ENCODE peak calls at places on chromosomes 13 and 19, in six cellular contexts. S, V, K, N, O and P are unnamed samples.

GRCh38 chr19:415292-415691 is 6.3 kb upstream of the C2CD4C start:
- DNase-seq in S (no peak), V (no peak), K (no peak), N (no peak), O (no peak), P (no peak)

GRCh38 chr13:94620286-94620896 is 18.7 kb downstream of the GPR180 start:
- DNase-seq in S (no peak), V (peak), K (no peak), N (no peak), O (no peak), P (no peak)

GRCh38 chr19:18233224-18233825 is 7.1 kb upstream of the PDE4C start:
- DNase-seq in S (peak), V (peak), K (peak), N (peak), O (no peak), P (no peak)

GRCh38 chr19:41535029-41535622 is 40.8 kb upstream of the CEACAM21 start:
- DNase-seq in S (no peak), V (no peak), K (no peak), N (no peak), O (no peak), P (no peak)

GRCh38 chr13:21757721-21758120 is 86.8 kb downstream of the FGF9 start:
- DNase-seq in S (no peak), V (no peak), K (no peak), N (no peak), O (no peak), P (no peak)

GRCh38 chr13:32330438-32330837 is 15.1 kb downstream of the BRCA2 start:
- DNase-seq in S (no peak), V (no peak), K (no peak), N (no peak), O (no peak), P (no peak)

GRCh38 chr13:29556742-29557141 is 38.7 kb downstream of the SLC7A1 start:
- DNase-seq in S (no peak), V (no peak), K (no peak), N (no peak), O (no peak), P (no peak)

GRCh38 chr13:112161441-112162301 is 94.7 kb downstream of the SOX1 start:
- DNase-seq in S (no peak), V (no peak), K (no peak), N (no peak), O (no peak), P (no peak)

GRCh38 chr19:17325881-17326594 is 8.6 kb downstream of the ANO8 start:
- DNase-seq in S (no peak), V (no peak), K (no peak), N (peak), O (no peak), P (peak)

GRCh38 chr13:106110241-106110855 is 425.1 kb downstream of the EFNB2 start:
- DNase-seq in S (no peak), V (no peak), K (no peak), N (no peak), O (no peak), P (no peak)

GRCh38 chr13:66837246-66837645 is 392.9 kb downstream of the PCDH9 start:
- DNase-seq in S (no peak), V (no peak), K (peak), N (no peak), O (no peak), P (no peak)

GRCh38 chr13:66933994-66934393 is 296.1 kb downstream of the PCDH9 start:
- DNase-seq in S (no peak), V (peak), K (no peak), N (no peak), O (no peak), P (no peak)

GRCh38 chr19:10206226-10206873 is 11.6 kb upstream of the DNMT1 start:
- DNase-seq in S (no peak), V (no peak), K (no peak), N (no peak), O (no peak), P (no peak)

GRCh38 chr13:109348514-109349340 is 437.7 kb downstream of the IRS2 start:
- DNase-seq in S (no peak), V (no peak), K (no peak), N (no peak), O (no peak), P (no peak)

GRCh38 chr19:51368366-51369282 is at the start of gene CLDND2:
- DNase-seq in S (peak), V (peak), K (no peak), N (no peak), O (no peak), P (no peak)

DNA sequence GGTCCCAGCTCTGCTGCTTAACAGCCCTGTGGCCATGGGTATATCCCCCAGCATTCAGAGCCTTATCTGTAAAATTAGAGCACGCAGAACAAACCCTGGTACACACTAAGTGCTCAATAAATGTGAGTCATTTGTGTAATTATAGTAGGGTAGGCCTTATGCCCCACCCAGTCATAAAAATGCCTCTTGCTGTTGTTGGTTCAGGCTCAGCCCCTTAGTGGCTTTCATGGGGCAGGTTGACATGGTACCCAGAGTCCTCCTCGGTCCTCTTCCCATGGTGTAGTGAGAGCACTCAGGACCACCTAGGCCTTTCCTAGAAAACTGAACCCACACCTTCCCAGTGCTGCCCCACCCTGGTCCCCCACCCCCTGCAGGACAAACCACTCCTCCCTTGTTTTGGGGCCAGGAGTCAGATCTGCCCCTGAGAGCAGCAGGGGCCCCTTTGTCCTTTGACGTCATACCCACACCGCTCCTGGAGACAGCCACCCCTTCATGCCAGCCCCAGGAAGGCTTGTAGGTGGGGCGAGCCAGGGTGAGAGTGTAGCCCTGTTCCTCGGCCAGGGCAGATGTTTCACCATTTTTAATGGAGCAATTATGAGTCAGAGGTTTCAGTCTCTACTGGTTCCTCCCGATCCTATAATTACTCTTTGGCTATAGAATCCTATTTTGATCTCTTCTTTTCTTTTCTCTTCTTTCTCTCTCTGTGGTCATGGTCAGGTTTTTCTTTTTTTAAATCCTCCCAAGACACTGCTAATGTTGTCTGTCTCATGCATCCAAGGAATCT is 36.8 kb downstream of the ACTN4 start:
- DNase-seq in S (peak), V (peak), K (no peak), N (peak), O (peak), P (no peak)
- TF ChIP-seq EP300 in S (no peak), V (no peak), K (no peak), N (no peak), O (no peak), P (no peak)

GRCh38 chr13:30743319-30744055 is 8.1 kb downstream of the ALOX5AP start:
- DNase-seq in S (peak), V (no peak), K (no peak), N (peak), O (no peak), P (peak)
- TF ChIP-seq EP300 in S (no peak), V (no peak), K (peak), N (peak), O (no peak), P (no peak)

GRCh38 chr19:48514123-48514458 is 2.5 kb upstream of the LMTK3 start:
- DNase-seq in S (no peak), V (no peak), K (no peak), N (no peak), O (no peak), P (no peak)

GRCh38 chr19:48511800-48512503 is at the start of gene LMTK3:
- DNase-seq in S (peak), V (peak), K (peak), N (no peak), O (no peak), P (no peak)

GRCh38 chr19:48511321-48511731 is 309 bp downstream of the LMTK3 start:
- DNase-seq in S (peak), V (no peak), K (peak), N (no peak), O (no peak), P (no peak)

GRCh38 chr19:48512504-48513288 is 1.1 kb upstream of the LMTK3 start:
- DNase-seq in S (no peak), V (no peak), K (no peak), N (no peak), O (no peak), P (no peak)

DNA sequence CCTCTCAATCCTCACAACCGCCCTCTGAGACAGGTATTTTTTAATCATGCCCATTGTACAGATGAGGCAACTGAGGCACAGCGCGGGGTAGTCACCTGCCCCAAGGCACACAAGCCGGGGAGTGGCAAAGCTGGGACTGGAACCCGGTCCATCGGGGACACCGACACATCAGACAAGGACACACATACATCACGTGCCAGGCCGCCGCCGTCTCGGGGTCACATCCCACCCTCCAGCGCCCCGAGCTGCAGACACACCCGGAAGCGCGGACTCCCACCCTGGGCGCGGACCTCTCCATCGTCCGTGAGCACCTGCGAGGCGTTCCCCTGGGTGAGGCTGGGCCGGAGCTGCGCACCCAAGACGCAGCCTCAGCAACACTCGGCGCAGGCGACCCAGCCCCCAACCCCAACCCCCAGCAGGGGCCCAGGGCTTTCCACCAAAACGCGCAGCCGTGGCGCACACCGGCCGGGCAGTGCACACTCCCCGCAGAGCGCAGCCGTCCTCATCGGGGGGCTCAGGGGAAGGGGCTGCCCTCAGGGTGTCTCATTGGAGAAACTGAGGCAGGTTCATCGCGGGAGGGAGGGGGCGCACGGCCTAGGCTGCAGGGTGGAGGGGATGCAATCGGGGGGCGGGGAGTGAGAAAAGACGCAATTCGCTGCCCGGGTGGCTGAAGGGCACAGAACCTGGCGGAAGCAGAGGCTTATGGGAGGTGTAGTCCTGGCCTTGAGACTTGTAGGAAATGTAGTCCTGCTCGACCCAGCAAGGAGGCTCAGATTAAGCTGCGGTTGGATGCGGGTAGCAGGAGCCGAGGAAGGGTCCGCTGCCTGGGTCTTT is 1.9 kb upstream of the LMTK3 start:
- DNase-seq in S (peak), V (peak), K (peak), N (peak), O (peak), P (peak)
- TF ChIP-seq EP300 in S (no peak), V (no peak), K (no peak), N (no peak), O (no peak), P (no peak)

DNA sequence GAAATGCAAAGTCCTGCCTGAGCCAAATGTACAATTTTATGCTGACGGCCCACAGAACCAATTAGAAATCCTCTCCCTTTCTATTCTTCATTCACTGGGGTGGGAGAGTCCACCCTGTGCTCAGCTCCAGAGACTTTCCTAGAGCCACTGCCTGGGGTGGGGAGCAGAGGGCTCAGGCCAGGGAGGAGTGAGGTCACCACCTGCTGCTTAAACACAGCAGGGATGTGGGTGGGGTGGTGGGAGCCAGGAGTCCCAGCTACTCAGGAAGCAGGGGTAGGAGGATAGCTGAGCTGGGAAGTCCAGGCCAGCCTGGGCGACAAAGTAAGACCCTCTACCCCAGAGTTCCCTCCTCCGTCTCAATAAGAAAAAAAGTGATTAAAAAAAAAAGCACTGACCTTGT is 26.9 kb upstream of the ZNF83 start:
- DNase-seq in S (no peak), V (peak), K (no peak), N (no peak), O (no peak), P (no peak)
- TF ChIP-seq EP300 in S (no peak), V (no peak), K (no peak), N (no peak), O (no peak), P (no peak)

DNA sequence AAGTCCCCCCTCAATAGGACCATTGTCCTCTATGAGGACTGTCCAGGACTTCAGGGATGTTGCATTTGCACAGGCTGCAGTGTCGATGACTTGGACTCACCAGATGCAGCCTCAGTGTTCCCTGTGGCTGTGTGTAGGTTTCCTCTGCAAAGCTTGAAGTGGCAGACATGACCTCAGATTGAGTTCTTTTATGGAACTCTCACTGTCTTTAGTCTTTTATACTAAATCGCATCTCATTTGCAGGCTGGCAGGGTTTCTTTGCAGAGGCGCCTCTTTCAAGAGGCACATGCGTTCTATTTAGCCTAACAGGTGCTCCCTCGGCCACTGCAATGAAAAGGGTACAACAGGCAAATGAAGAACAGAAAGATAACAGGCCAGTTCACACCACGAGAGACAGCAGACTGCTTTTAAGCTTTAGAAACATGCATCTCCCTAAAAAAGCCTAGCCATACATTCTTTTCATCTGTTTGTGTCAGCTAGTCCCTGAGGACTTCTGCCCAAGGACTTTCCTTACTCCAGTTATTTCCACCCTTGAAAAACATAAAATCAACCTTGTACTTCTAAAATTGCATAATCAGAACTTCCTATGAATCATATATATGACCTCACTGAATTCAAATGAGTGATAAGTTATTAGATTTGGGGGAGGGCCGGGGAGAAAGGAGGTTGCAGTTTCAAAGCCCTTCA is 118.4 kb downstream of the RAB20 start:
- DNase-seq in S (no peak), V (no peak), K (no peak), N (no peak), O (no peak), P (no peak)
- TF ChIP-seq EP300 in S (no peak), V (no peak), K (no peak), N (no peak), O (no peak), P (no peak)

GRCh38 chr13:45142440-45143345 is 22.4 kb downstream of the GTF2F2 start:
- DNase-seq in S (no peak), V (no peak), K (no peak), N (no peak), O (no peak), P (no peak)
- TF ChIP-seq EP300 in S (no peak), V (no peak), K (no peak), N (no peak), O (no peak), P (peak)

GRCh38 chr13:73467103-73467502 is 408.3 kb downstream of the KLF5 start:
- DNase-seq in S (no peak), V (no peak), K (no peak), N (no peak), O (no peak), P (no peak)

GRCh38 chr13:73462241-73462640 is 403.4 kb downstream of the KLF5 start:
- DNase-seq in S (no peak), V (no peak), K (no peak), N (no peak), O (no peak), P (no peak)

GRCh38 chr13:73465629-73465974 is 406.8 kb downstream of the KLF5 start:
- DNase-seq in S (no peak), V (peak), K (no peak), N (no peak), O (no peak), P (no peak)

GRCh38 chr13:73466561-73466960 is 407.8 kb downstream of the KLF5 start:
- DNase-seq in S (no peak), V (no peak), K (no peak), N (no peak), O (no peak), P (no peak)

GRCh38 chr13:73464758-73465628 is 406.2 kb downstream of the KLF5 start:
- DNase-seq in S (no peak), V (peak), K (no peak), N (no peak), O (no peak), P (no peak)
- TF ChIP-seq EP300 in S (no peak), V (peak), K (no peak), N (no peak), O (no peak), P (no peak)

DNA sequence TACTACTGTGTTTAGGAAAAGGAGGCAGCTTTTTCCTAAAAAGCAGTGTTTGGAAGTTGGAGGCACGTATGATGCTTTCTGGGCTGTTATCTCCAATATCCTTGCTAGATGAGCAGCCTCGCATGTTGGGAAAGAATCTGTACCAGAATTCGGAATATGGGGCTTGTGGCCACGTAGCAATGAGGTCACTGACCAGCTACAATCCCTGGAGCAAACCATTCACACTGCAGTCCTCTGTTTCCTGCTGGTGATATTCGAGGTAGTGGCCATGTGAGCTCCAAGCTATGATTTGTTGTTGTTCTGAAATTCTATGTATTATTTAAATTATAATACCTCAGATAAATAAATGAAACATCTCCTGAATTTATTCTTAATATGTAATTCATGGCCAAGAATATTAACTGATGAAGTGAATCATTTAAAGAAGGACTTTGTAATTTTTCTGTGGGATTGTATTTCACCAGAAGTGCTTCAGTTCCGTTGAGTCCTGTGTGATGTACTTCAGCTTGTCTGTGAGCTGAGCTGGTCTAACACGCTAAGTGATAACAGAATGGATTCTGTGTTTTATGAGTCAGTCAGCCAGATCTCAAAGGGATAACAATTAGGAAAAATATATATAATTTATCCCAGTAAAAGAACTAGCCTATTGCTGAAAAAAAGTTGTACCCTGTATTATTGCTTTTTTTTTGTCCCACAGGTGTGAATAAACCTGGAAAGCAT is 319.5 kb downstream of the SHISA2 start:
- DNase-seq in S (no peak), V (no peak), K (no peak), N (no peak), O (no peak), P (no peak)
- TF ChIP-seq EP300 in S (no peak), V (no peak), K (no peak), N (no peak), O (no peak), P (no peak)

DNA sequence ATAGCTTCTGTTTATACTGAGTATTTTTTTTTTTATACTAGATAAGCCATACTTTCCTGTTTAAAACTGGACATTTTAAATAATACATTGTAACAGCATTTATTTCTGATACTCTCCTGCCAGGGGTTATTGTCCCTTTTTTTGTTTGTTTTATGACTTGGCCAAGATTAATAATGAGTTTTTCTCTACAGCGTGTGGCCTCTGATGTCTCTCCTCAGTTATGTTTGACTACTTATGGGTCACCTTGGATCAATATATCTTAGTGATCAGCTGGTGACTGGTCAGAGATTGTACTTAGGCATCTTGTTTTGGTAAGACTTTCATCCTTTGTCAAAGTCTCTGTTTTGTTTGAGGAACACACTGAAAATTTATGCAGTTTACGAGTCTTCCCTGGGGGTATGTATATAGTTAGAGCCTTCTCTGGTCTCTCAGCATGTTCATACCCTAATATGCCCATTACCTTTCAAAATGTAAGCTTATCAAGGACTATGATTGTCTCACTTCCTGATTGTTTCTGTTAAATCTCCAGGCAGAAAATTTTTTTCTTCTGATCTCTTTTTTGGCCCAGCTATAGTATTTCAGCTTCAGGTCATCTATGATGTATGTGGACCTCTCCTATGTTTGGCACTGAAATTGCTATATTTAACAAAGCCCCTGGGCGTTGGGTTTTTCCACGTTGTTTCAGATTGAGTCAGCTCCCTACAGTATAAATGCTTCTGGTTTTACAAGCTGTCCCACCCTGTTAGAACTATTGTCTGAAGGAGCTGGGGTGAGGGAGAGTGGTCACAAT is 87.9 kb downstream of the URI1 start:
- DNase-seq in S (no peak), V (no peak), K (no peak), N (no peak), O (no peak), P (no peak)
- TF ChIP-seq EP300 in S (no peak), V (no peak), K (no peak), N (no peak), O (no peak), P (no peak)

GRCh38 chr13:100483836-100484381 is 104.7 kb downstream of the GGACT start:
- DNase-seq in S (no peak), V (no peak), K (no peak), N (no peak), O (no peak), P (no peak)

GRCh38 chr13:100490692-100491091 is 97.9 kb downstream of the GGACT start:
- DNase-seq in S (no peak), V (no peak), K (no peak), N (no peak), O (no peak), P (no peak)

GRCh38 chr13:100485265-100485664 is 103.3 kb downstream of the GGACT start:
- DNase-seq in S (no peak), V (no peak), K (no peak), N (no peak), O (no peak), P (no peak)

GRCh38 chr13:100484708-100485107 is 103.9 kb downstream of the GGACT start:
- DNase-seq in S (no peak), V (no peak), K (no peak), N (no peak), O (no peak), P (no peak)
- TF ChIP-seq EP300 in S (no peak), V (no peak), K (no peak), N (no peak), O (no peak), P (no peak)